ENCODE peak calls at places on chromosomes 6 and 20, in eight cellular contexts. V is lower leg skin, S is A549, H is heart left ventricle, G is prostate gland, Z is sigmoid colon, U is HCT116, K is uterus. N is an unnamed sample.

GRCh38 chr6:29705389-29706231 is 17.6 kb upstream of the HLA-F start:
- DNase-seq in V (no peak), S (peak), H (peak), G (no peak), Z (no peak), U (peak), K (no peak), N (no peak)

GRCh38 chr20:38044685-38045084 is 11.1 kb downstream of the RPRD1B start:
- DNase-seq in V (no peak), S (no peak), H (no peak), G (no peak), Z (no peak), U (no peak), K (no peak), N (no peak)

GRCh38 chr6:170188571-170189001 is 102.3 kb downstream of the DLL1 start:
- DNase-seq in V (no peak), S (no peak), H (no peak), G (peak), Z (no peak), U (no peak), K (no peak), N (no peak)

GRCh38 chr6:131042664-131043063 is 20.4 kb downstream of the EPB41L2 start:
- DNase-seq in V (no peak), S (no peak), H (no peak), G (no peak), Z (no peak), U (no peak), K (no peak), N (no peak)

GRCh38 chr6:37663016-37663810 is 34.5 kb downstream of the MDGA1 start:
- DNase-seq in V (no peak), S (no peak), H (no peak), G (no peak), Z (no peak), U (no peak), K (no peak), N (no peak)

GRCh38 chr6:23454090-23454998 is 671.7 kb upstream of the NRSN1 start:
- DNase-seq in V (no peak), S (peak), H (no peak), G (no peak), Z (no peak), U (no peak), K (no peak), N (no peak)

GRCh38 chr6:4355241-4355640 is 219.9 kb upstream of the ECI2 start:
- DNase-seq in V (peak), S (peak), H (no peak), G (no peak), Z (no peak), U (peak), K (no peak), N (no peak)

GRCh38 chr6:104356197-104356596 is 503.5 kb downstream of the HACE1 start:
- DNase-seq in V (no peak), S (no peak), H (no peak), G (no peak), Z (no peak), U (no peak), K (no peak), N (no peak)

GRCh38 chr6:45741437-45742166 is 274.1 kb downstream of the CLIC5 start:
- DNase-seq in V (no peak), S (no peak), H (no peak), G (no peak), Z (no peak), U (no peak), K (no peak), N (peak)

DNA sequence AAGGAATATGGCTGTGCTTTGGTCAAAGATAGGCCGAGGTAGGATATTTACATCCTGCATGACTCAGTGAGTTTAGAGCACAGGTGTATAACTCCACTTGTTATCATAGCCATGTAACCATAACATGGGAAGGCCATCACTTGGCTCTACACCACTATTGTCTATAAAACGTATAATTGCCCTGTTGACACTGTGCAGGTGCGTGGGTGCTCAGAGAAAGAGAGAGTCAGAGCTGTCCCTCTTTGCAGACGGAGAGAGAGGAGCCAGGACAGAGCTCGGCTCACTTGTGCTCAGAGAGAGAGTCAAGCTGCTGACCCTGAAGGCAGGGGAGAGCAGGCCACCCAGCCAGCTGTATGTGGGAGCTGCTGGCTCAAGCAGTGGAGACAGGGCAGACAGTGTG is 46.0 kb downstream of the OR2B6 start:
- DNase-seq in V (no peak), S (no peak), H (no peak), G (no peak), Z (no peak), U (no peak), K (no peak), N (no peak)
- TF ChIP-seq POLR2A in V (no peak), S (no peak), H (no peak), G (no peak), Z (no peak), U (no peak), K (no peak), N (no peak)

DNA sequence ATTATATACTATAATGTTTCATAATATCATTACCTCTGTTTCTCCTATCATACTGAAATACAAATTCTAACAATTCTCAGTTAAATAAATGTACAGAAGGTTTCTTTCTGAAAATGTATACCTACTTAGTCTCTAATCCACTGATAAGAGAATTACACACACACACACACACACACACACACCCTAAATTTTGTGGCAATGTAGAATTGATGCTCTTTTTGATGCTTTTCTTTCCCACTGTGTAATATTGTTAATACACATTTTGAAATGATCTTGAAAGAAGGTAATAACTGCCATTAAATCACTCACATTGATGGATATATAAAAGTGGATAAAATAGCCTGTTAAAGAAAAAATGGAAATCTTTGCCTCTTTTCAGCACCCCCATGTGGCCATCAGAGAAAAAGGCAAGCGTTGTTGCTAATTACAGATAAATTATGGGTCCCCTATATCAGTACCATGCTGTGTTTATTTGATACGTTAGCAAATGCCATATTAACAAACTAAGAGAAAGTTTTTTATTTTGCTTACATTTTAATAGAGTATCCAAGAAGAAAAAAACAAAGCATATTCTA is 76.6 kb upstream of the VGLL2 start:
- DNase-seq in V (no peak), S (no peak), H (no peak), G (no peak), Z (no peak), U (peak), K (no peak), N (peak)
- TF ChIP-seq CTCF in V (no peak), S (peak), H (peak), G (peak), Z (no peak), U (peak), K (no peak), N (peak)

GRCh38 chr6:108685970-108686369 is 125.3 kb downstream of the FOXO3 start:
- DNase-seq in V (peak), S (no peak), H (no peak), G (no peak), Z (no peak), U (no peak), K (no peak), N (no peak)
- TF ChIP-seq POLR2A in V (no peak), S (no peak), H (no peak), G (no peak), Z (no peak), U (no peak), K (no peak), N (no peak)

DNA sequence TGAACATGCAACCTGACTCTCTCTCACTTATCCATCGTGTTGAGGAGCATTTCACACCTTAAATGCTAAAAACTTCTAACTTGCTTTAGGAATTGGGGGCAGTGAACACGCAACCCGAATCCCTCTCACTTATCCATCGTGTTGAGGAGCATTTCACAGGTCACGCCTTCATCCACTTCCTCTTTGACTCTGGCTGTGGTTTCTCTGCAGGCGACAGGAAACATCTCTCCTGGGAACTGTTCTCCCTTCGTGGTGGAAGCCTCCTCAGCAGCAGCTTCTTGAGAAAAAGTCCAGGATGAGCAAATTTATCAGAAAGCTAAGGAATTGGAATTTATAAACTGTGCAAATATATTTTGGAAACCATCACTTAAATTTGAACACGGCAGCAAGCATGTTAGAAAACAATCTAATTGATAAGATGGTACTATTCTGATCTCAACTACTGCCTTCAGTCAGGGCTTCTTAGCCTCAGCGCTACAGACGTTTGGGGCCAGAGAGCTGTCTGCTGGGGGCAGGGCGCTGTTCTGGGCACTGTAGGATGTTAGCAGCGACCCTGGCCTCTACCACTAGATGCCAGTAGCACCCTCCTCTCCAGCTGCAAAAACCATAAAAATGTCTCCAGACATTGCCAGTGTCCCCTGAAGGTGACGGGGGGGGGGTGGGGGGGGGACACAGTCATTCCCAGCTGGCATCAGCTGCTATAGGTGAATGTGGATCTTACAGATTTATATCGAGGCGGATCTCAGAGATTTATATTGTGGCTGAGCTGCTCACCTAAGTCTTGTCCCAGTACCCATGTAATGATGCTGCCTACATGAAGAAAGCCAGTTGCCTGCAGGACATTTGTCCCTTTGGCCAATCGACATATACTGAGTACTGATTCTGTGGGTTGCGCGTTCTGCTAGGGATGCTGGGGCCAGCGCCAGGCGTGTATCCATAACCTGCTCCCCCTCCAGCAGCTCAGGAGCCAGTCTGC is 26.2 kb downstream of the CTCFL start:
- DNase-seq in V (peak), S (peak), H (no peak), G (no peak), Z (no peak), U (peak), K (no peak), N (peak)
- TF ChIP-seq CTCF in V (no peak), S (peak), H (no peak), G (no peak), Z (no peak), U (peak), K (no peak), N (peak)

DNA sequence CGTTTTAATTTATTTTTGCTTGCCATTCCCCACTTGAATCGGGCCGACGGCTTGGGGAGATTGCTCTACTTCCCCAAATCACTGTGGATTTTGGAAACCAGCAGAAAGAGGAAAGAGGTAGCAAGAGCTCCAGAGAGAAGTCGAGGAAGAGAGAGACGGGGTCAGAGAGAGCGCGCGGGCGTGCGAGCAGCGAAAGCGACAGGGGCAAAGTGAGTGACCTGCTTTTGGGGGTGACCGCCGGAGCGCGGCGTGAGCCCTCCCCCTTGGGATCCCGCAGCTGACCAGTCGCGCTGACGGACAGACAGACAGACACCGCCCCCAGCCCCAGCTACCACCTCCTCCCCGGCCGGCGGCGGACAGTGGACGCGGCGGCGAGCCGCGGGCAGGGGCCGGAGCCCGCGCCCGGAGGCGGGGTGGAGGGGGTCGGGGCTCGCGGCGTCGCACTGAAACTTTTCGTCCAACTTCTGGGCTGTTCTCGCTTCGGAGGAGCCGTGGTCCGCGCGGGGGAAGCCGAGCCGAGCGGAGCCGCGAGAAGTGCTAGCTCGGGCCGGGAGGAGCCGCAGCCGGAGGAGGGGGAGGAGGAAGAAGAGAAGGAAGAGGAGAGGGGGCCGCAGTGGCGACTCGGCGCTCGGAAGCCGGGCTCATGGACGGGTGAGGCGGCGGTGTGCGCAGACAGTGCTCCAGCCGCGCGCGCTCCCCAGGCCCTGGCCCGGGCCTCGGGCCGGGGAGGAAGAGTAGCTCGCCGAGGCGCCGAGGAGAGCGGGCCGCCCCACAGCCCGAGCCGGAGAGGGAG is 602 bp downstream of the VEGFA start:
- DNase-seq in V (peak), S (peak), H (peak), G (peak), Z (peak), U (no peak), K (peak), N (peak)
- TF ChIP-seq POLR2A in V (no peak), S (peak), H (peak), G (peak), Z (peak), U (no peak), K (no peak), N (no peak)

N was measured in NB4.